ENCODE peak calls at places on chromosome 14, in six cellular contexts. One of them, this sample, is unnamed.
A peak's percentile ranks its signal among the peaks of the same experiment; 100 is the strongest.

GRCh38 chr14:103549361-103550311 is 12.8 kb downstream of the BAG5 start:
- DNase-seq in A549: no peak
- DNase-seq in psoas muscle: peak; percentile 62
- DNase-seq in body of pancreas: peak; percentile 58
- DNase-seq in GM23338: no peak
- DNase-seq in left ventricle myocardium inferior: peak; percentile 71
- DNase-seq in this sample: peak; percentile 74

GRCh38 chr14:85856430-85856829 is 326.5 kb downstream of the FLRT2 start:
- DNase-seq in GM23338: peak; percentile 30
- DNase-seq in left ventricle myocardium inferior: no peak
- DNase-seq in A549: no peak
- DNase-seq in body of pancreas: no peak
- DNase-seq in psoas muscle: no peak
- DNase-seq in this sample: no peak

GRCh38 chr14:90444077-90444696 is 47.4 kb downstream of the CALM1 start:
- DNase-seq in psoas muscle: peak; percentile 74
- DNase-seq in GM23338: no peak
- DNase-seq in left ventricle myocardium inferior: no peak
- DNase-seq in body of pancreas: peak; percentile 58
- DNase-seq in A549: no peak
- DNase-seq in this sample: peak; percentile 46

GRCh38 chr14:44742202-44742601 is 219.5 kb downstream of the KLHL28 start:
- DNase-seq in left ventricle myocardium inferior: no peak
- DNase-seq in body of pancreas: no peak
- DNase-seq in psoas muscle: no peak
- DNase-seq in GM23338: no peak
- DNase-seq in A549: no peak
- DNase-seq in this sample: no peak

GRCh38 chr14:97277711-97278110 is 480.5 kb downstream of the VRK1 start:
- DNase-seq in body of pancreas: no peak
- DNase-seq in GM23338: peak; percentile 70
- DNase-seq in A549: no peak
- DNase-seq in psoas muscle: no peak
- DNase-seq in left ventricle myocardium inferior: no peak
- DNase-seq in this sample: no peak

GRCh38 chr14:68664225-68664681 is 128.6 kb downstream of the ZFP36L1 start:
- DNase-seq in left ventricle myocardium inferior: no peak
- DNase-seq in body of pancreas: peak; percentile 2
- DNase-seq in A549: no peak
- DNase-seq in GM23338: no peak
- DNase-seq in psoas muscle: no peak
- DNase-seq in this sample: no peak

GRCh38 chr14:93943930-93944329 is 16.8 kb downstream of the FAM181A start:
- DNase-seq in left ventricle myocardium inferior: no peak
- DNase-seq in GM23338: no peak
- DNase-seq in A549: no peak
- DNase-seq in psoas muscle: peak; percentile 46
- DNase-seq in body of pancreas: no peak
- DNase-seq in this sample: no peak

GRCh38 chr14:95434161-95434560 is 82.3 kb downstream of the SYNE3 start:
- DNase-seq in GM23338: no peak
- DNase-seq in left ventricle myocardium inferior: no peak
- DNase-seq in A549: no peak
- DNase-seq in body of pancreas: no peak
- DNase-seq in psoas muscle: no peak
- DNase-seq in this sample: peak; percentile 3

GRCh38 chr14:69928111-69928523 is 48.9 kb downstream of the SMOC1 start:
- DNase-seq in GM23338: no peak
- DNase-seq in psoas muscle: no peak
- DNase-seq in body of pancreas: no peak
- DNase-seq in A549: peak; percentile 11
- DNase-seq in left ventricle myocardium inferior: no peak
- DNase-seq in this sample: no peak

GRCh38 chr14:99041141-99041819 is 230.7 kb downstream of the BCL11B start:
- DNase-seq in body of pancreas: no peak
- DNase-seq in psoas muscle: no peak
- DNase-seq in left ventricle myocardium inferior: no peak
- DNase-seq in GM23338: no peak
- DNase-seq in A549: no peak
- DNase-seq in this sample: no peak

GRCh38 chr14:76919811-76920571 is 93.8 kb downstream of the LRRC74A start:
- DNase-seq in A549: peak; percentile 84
- DNase-seq in GM23338: peak; percentile 67
- DNase-seq in psoas muscle: peak; percentile 71
- DNase-seq in left ventricle myocardium inferior: peak; percentile 48
- DNase-seq in body of pancreas: peak; percentile 83
- DNase-seq in this sample: no peak

GRCh38 chr14:102320033-102320660 is 601 bp downstream of the ZNF839 start:
- DNase-seq in A549: no peak
- DNase-seq in left ventricle myocardium inferior: peak; percentile 43
- DNase-seq in body of pancreas: peak; percentile 60
- DNase-seq in GM23338: peak; percentile 65
- DNase-seq in psoas muscle: peak; percentile 85
- DNase-seq in this sample: peak; percentile 86

GRCh38 chr14:39731912-39732311 is 299.7 kb upstream of the FBXO33 start:
- DNase-seq in psoas muscle: no peak
- DNase-seq in A549: peak; percentile 14
- DNase-seq in GM23338: peak; percentile 60
- DNase-seq in left ventricle myocardium inferior: no peak
- DNase-seq in body of pancreas: no peak
- DNase-seq in this sample: no peak

GRCh38 chr14:21543426-21544350 is 17.5 kb upstream of the SALL2 start:
- DNase-seq in psoas muscle: no peak
- DNase-seq in left ventricle myocardium inferior: no peak
- DNase-seq in body of pancreas: no peak
- DNase-seq in A549: no peak
- DNase-seq in GM23338: peak; percentile 84
- DNase-seq in this sample: no peak

GRCh38 chr14:72708708-72709475 is 185.0 kb downstream of the DPF3 start:
- DNase-seq in A549: no peak
- DNase-seq in body of pancreas: no peak
- DNase-seq in psoas muscle: no peak
- DNase-seq in GM23338: peak; percentile 46
- DNase-seq in left ventricle myocardium inferior: no peak
- DNase-seq in this sample: no peak

GRCh38 chr14:71108398-71109114 is 201.3 kb downstream of the PCNX1 start:
- DNase-seq in GM23338: no peak
- DNase-seq in body of pancreas: no peak
- DNase-seq in left ventricle myocardium inferior: no peak
- DNase-seq in psoas muscle: no peak
- DNase-seq in A549: no peak
- DNase-seq in this sample: no peak

GRCh38 chr14:63478024-63478423 is 65.2 kb downstream of the PPP2R5E start:
- DNase-seq in body of pancreas: no peak
- DNase-seq in GM23338: no peak
- DNase-seq in psoas muscle: no peak
- DNase-seq in left ventricle myocardium inferior: no peak
- DNase-seq in A549: no peak
- DNase-seq in this sample: no peak

GRCh38 chr14:76597387-76597786 is 163.9 kb upstream of the VASH1 start:
- DNase-seq in left ventricle myocardium inferior: no peak
- DNase-seq in psoas muscle: no peak
- DNase-seq in body of pancreas: no peak
- DNase-seq in A549: no peak
- DNase-seq in GM23338: no peak
- DNase-seq in this sample: no peak

GRCh38 chr14:94598816-94599655 is 13.2 kb upstream of the SERPINA3 start:
- DNase-seq in A549: peak; percentile 98
- DNase-seq in body of pancreas: peak; percentile 98
- DNase-seq in psoas muscle: peak; percentile 81
- DNase-seq in left ventricle myocardium inferior: peak; percentile 61
- DNase-seq in GM23338: peak; percentile 24
- DNase-seq in this sample: peak; percentile 70

GRCh38 chr14:20973501-20973900 is 16.3 kb upstream of the METTL17 start:
- DNase-seq in A549: no peak
- DNase-seq in body of pancreas: no peak
- DNase-seq in left ventricle myocardium inferior: no peak
- DNase-seq in psoas muscle: no peak
- DNase-seq in GM23338: no peak
- DNase-seq in this sample: no peak

GRCh38 chr14:44803239-44803905 is 158.4 kb downstream of the KLHL28 start:
- DNase-seq in GM23338: peak; percentile 76
- DNase-seq in psoas muscle: no peak
- DNase-seq in body of pancreas: no peak
- DNase-seq in A549: peak; percentile 60
- DNase-seq in left ventricle myocardium inferior: no peak
- DNase-seq in this sample: no peak

GRCh38 chr14:64035143-64035542 is 182.3 kb downstream of the SYNE2 start:
- DNase-seq in GM23338: no peak
- DNase-seq in psoas muscle: no peak
- DNase-seq in left ventricle myocardium inferior: no peak
- DNase-seq in body of pancreas: no peak
- DNase-seq in A549: no peak
- DNase-seq in this sample: no peak

GRCh38 chr14:64654931-64655330 is 49.3 kb upstream of the PLEKHG3 start:
- DNase-seq in psoas muscle: no peak
- DNase-seq in left ventricle myocardium inferior: no peak
- DNase-seq in GM23338: no peak
- DNase-seq in body of pancreas: peak; percentile 24
- DNase-seq in A549: no peak
- DNase-seq in this sample: no peak

GRCh38 chr14:93133476-93133875 is 17.8 kb upstream of the ITPK1 start:
- DNase-seq in body of pancreas: peak; percentile 49
- DNase-seq in left ventricle myocardium inferior: no peak
- DNase-seq in GM23338: no peak
- DNase-seq in psoas muscle: no peak
- DNase-seq in A549: no peak
- DNase-seq in this sample: no peak

GRCh38 chr14:94481468-94482131 is 5.6 kb upstream of the SERPINA9 start:
- DNase-seq in A549: no peak
- DNase-seq in psoas muscle: no peak
- DNase-seq in body of pancreas: peak; percentile 24
- DNase-seq in left ventricle myocardium inferior: no peak
- DNase-seq in GM23338: no peak
- DNase-seq in this sample: no peak

DNA sequence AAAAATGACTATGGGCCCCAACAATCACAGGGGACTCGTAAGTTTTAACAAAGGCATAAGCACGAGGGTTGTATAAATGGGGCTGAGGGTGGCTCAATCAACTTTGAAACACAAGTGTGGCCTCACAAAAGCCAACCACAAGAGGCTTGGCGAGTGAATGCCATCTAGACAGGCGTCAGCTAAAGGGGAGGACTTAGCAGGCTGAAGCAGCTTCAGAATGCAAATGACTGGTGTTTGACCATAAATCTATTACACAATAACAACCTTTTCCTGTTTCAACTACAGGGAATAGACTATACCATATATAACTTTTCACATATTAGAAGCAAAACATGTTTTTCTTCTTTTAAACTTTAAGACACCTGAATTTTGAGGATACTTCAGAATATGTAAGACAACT is 777.9 kb downstream of the FSCB start:
- DNase-seq in body of pancreas: no peak
- DNase-seq in left ventricle myocardium inferior: no peak
- DNase-seq in psoas muscle: no peak
- DNase-seq in GM23338: no peak
- DNase-seq in A549: no peak
- DNase-seq in this sample: no peak
- H3K27ac ChIP-seq in body of pancreas: no peak overlapping the region
- H3K27ac ChIP-seq in left ventricle myocardium inferior: no peak overlapping the region
- H3K27ac ChIP-seq in psoas muscle: no peak overlapping the region
- H3K27ac ChIP-seq in GM23338: no peak overlapping the region
- H3K27ac ChIP-seq in A549: no peak overlapping the region
- H3K27ac ChIP-seq in this sample: no peak overlapping the region

GRCh38 chr14:74604157-74604556 is 7.9 kb downstream of the LTBP2 start:
- DNase-seq in body of pancreas: no peak
- DNase-seq in GM23338: no peak
- DNase-seq in A549: no peak
- DNase-seq in psoas muscle: peak; percentile 16
- DNase-seq in left ventricle myocardium inferior: no peak
- DNase-seq in this sample: no peak

GRCh38 chr14:74596747-74597456 is 15.1 kb downstream of the LTBP2 start:
- DNase-seq in left ventricle myocardium inferior: no peak
- DNase-seq in A549: no peak
- DNase-seq in body of pancreas: peak; percentile 33
- DNase-seq in GM23338: no peak
- DNase-seq in psoas muscle: peak; percentile 40
- DNase-seq in this sample: no peak

GRCh38 chr14:74601982-74602381 is 10.1 kb downstream of the LTBP2 start:
- DNase-seq in psoas muscle: no peak
- DNase-seq in A549: no peak
- DNase-seq in GM23338: no peak
- DNase-seq in body of pancreas: no peak
- DNase-seq in left ventricle myocardium inferior: no peak
- DNase-seq in this sample: no peak

GRCh38 chr14:74599201-74599809 is 12.7 kb downstream of the LTBP2 start:
- DNase-seq in A549: no peak
- DNase-seq in GM23338: no peak
- DNase-seq in left ventricle myocardium inferior: no peak
- DNase-seq in psoas muscle: peak; percentile 50
- DNase-seq in body of pancreas: no peak
- DNase-seq in this sample: peak; percentile 63

GRCh38 chr14:74599946-74600345 is 12.1 kb downstream of the LTBP2 start:
- DNase-seq in A549: no peak
- DNase-seq in GM23338: no peak
- DNase-seq in left ventricle myocardium inferior: no peak
- DNase-seq in body of pancreas: no peak
- DNase-seq in psoas muscle: peak; percentile 48
- DNase-seq in this sample: no peak
- H3K4me1 ChIP-seq in A549: no peaks in the 10 kb centered on the region
- H3K4me1 ChIP-seq in GM23338: no peaks in the 10 kb centered on the region
- H3K4me1 ChIP-seq in left ventricle myocardium inferior: peaks cover 52% of the 10 kb centered on the region
- H3K4me1 ChIP-seq in body of pancreas: no peaks in the 10 kb centered on the region
- H3K4me1 ChIP-seq in psoas muscle: peaks cover 7% of the 10 kb centered on the region
- H3K4me1 ChIP-seq in this sample: no peaks in the 10 kb centered on the region

GRCh38 chr14:54686871-54687749 is 120.2 kb downstream of the SAMD4A start:
- DNase-seq in psoas muscle: peak; percentile 80
- DNase-seq in left ventricle myocardium inferior: peak; percentile 26
- DNase-seq in A549: no peak
- DNase-seq in GM23338: no peak
- DNase-seq in body of pancreas: no peak
- DNase-seq in this sample: no peak

GRCh38 chr14:54687750-54688119 is 120.8 kb downstream of the SAMD4A start:
- DNase-seq in A549: no peak
- DNase-seq in body of pancreas: no peak
- DNase-seq in psoas muscle: peak; percentile 69
- DNase-seq in GM23338: no peak
- DNase-seq in left ventricle myocardium inferior: peak; percentile 36
- DNase-seq in this sample: no peak

GRCh38 chr14:54689928-54690327 is 123.0 kb downstream of the SAMD4A start:
- DNase-seq in A549: no peak
- DNase-seq in left ventricle myocardium inferior: no peak
- DNase-seq in body of pancreas: no peak
- DNase-seq in psoas muscle: no peak
- DNase-seq in GM23338: no peak
- DNase-seq in this sample: no peak

GRCh38 chr14:54686219-54686870 is 119.4 kb downstream of the SAMD4A start:
- DNase-seq in left ventricle myocardium inferior: peak; percentile 27
- DNase-seq in A549: peak; percentile 23
- DNase-seq in GM23338: no peak
- DNase-seq in body of pancreas: no peak
- DNase-seq in psoas muscle: peak; percentile 68
- DNase-seq in this sample: peak; percentile 82

GRCh38 chr14:54688229-54688628 is 121.3 kb downstream of the SAMD4A start:
- DNase-seq in psoas muscle: no peak
- DNase-seq in A549: no peak
- DNase-seq in GM23338: no peak
- DNase-seq in body of pancreas: no peak
- DNase-seq in left ventricle myocardium inferior: no peak
- DNase-seq in this sample: no peak
- H3K4me3 ChIP-seq in psoas muscle: peak overlapping the region; percentile 4
- H3K4me3 ChIP-seq in A549: no peak overlapping the region
- H3K4me3 ChIP-seq in GM23338: no peak overlapping the region
- H3K4me3 ChIP-seq in body of pancreas: no peak overlapping the region
- H3K4me3 ChIP-seq in left ventricle myocardium inferior: no peak overlapping the region
- H3K4me3 ChIP-seq in this sample: no peak overlapping the region

GRCh38 chr14:67166450-67166853 is 22.8 kb upstream of the GARIN2 start:
- DNase-seq in GM23338: peak; percentile 78
- DNase-seq in psoas muscle: no peak
- DNase-seq in A549: peak; percentile 64
- DNase-seq in body of pancreas: peak; percentile 54
- DNase-seq in left ventricle myocardium inferior: no peak
- DNase-seq in this sample: no peak
- H3K27ac ChIP-seq in GM23338: peak overlapping the region; percentile 6
- H3K27ac ChIP-seq in psoas muscle: no peak overlapping the region
- H3K27ac ChIP-seq in A549: no peak overlapping the region
- H3K27ac ChIP-seq in body of pancreas: no peak overlapping the region
- H3K27ac ChIP-seq in left ventricle myocardium inferior: no peak overlapping the region
- H3K27ac ChIP-seq in this sample: no peak overlapping the region

This sample was measured in aorta.